ENCODE peak calls at places on chromosomes 5 and 9, in eight cellular contexts. One of them, this sample, is unnamed.

GRCh38 chr5:66864240-66864884 is 268.2 kb downstream of the MAST4 start:
- DNase-seq in progenitor cell of endocrine pancreas: no peak
- DNase-seq in glomerular endothelial cell: peak; percentile 81
- DNase-seq in omental fat pad: no peak
- DNase-seq in PC-3: peak; percentile 1
- DNase-seq in NCI-H1694: no peak
- DNase-seq in fibroblast of mammary gland: peak; percentile 77
- DNase-seq in GM19239: no peak
- DNase-seq in this sample: no peak

GRCh38 chr9:121963542-121963995 is 129.5 kb downstream of the TTLL11 start:
- DNase-seq in PC-3: peak; percentile 89
- DNase-seq in NCI-H1694: no peak
- DNase-seq in progenitor cell of endocrine pancreas: no peak
- DNase-seq in GM19239: no peak
- DNase-seq in fibroblast of mammary gland: peak; percentile 79
- DNase-seq in glomerular endothelial cell: peak; percentile 50
- DNase-seq in omental fat pad: no peak
- DNase-seq in this sample: no peak

GRCh38 chr9:125203259-125203658 is 2.9 kb downstream of the RABEPK start:
- DNase-seq in glomerular endothelial cell: no peak
- DNase-seq in PC-3: no peak
- DNase-seq in progenitor cell of endocrine pancreas: no peak
- DNase-seq in GM19239: no peak
- DNase-seq in NCI-H1694: peak; percentile 3
- DNase-seq in fibroblast of mammary gland: peak; percentile 32
- DNase-seq in omental fat pad: no peak
- DNase-seq in this sample: no peak

GRCh38 chr9:83570359-83570758 is 32.2 kb upstream of the FRMD3 start:
- DNase-seq in glomerular endothelial cell: no peak
- DNase-seq in omental fat pad: no peak
- DNase-seq in fibroblast of mammary gland: peak; percentile 44
- DNase-seq in progenitor cell of endocrine pancreas: no peak
- DNase-seq in PC-3: peak; percentile 4
- DNase-seq in GM19239: no peak
- DNase-seq in NCI-H1694: no peak
- DNase-seq in this sample: no peak

GRCh38 chr5:95111141-95111540 is 173.8 kb downstream of the MCTP1 start:
- DNase-seq in PC-3: no peak
- DNase-seq in glomerular endothelial cell: no peak
- DNase-seq in NCI-H1694: no peak
- DNase-seq in fibroblast of mammary gland: no peak
- DNase-seq in omental fat pad: no peak
- DNase-seq in progenitor cell of endocrine pancreas: no peak
- DNase-seq in GM19239: no peak
- DNase-seq in this sample: no peak

GRCh38 chr5:177471610-177472356 is 1.7 kb downstream of the DBN1 start:
- DNase-seq in progenitor cell of endocrine pancreas: no peak
- DNase-seq in NCI-H1694: no peak
- DNase-seq in glomerular endothelial cell: no peak
- DNase-seq in fibroblast of mammary gland: peak; percentile 94
- DNase-seq in omental fat pad: no peak
- DNase-seq in GM19239: no peak
- DNase-seq in PC-3: no peak
- DNase-seq in this sample: no peak

GRCh38 chr9:133874061-133874638 is 118.0 kb downstream of the VAV2 start:
- DNase-seq in omental fat pad: no peak
- DNase-seq in progenitor cell of endocrine pancreas: no peak
- DNase-seq in PC-3: peak; percentile 92
- DNase-seq in glomerular endothelial cell: no peak
- DNase-seq in GM19239: no peak
- DNase-seq in fibroblast of mammary gland: peak; percentile 36
- DNase-seq in NCI-H1694: no peak
- DNase-seq in this sample: no peak

GRCh38 chr5:96875805-96876291 is 452 bp upstream of the ERAP2 start:
- DNase-seq in omental fat pad: no peak
- DNase-seq in PC-3: no peak
- DNase-seq in fibroblast of mammary gland: no peak
- DNase-seq in NCI-H1694: no peak
- DNase-seq in glomerular endothelial cell: no peak
- DNase-seq in progenitor cell of endocrine pancreas: no peak
- DNase-seq in GM19239: no peak
- DNase-seq in this sample: no peak